ENCODE peak calls at places on chromosomes 3 and 15, in five cellular contexts. R is K562, X is SK-N-SH, M is HCT116, Y is GM12878. Q is an unnamed sample.
A peak's percentile ranks its signal among the peaks of the same experiment; 100 is the strongest.

GRCh38 chr3:43296565-43296964 is 10.2 kb downstream of the SNRK start:
- DNase-seq in X (no peak), R (peak; percentile 37), Y (no peak), M (no peak), Q (no peak)

GRCh38 chr15:39246523-39246922 is 334.4 kb upstream of the THBS1 start:
- DNase-seq in M (no peak), R (no peak), X (no peak), Y (no peak), Q (no peak)

GRCh38 chr15:92078270-92078669 is 224.8 kb downstream of the SLCO3A1 start:
- DNase-seq in M (no peak), R (no peak), Y (no peak), X (no peak), Q (no peak)

GRCh38 chr3:181704421-181705066 is 7.2 kb upstream of the SOX2 start:
- DNase-seq in X (no peak), M (no peak), Y (no peak), R (no peak), Q (no peak)

GRCh38 chr3:159654183-159655134 is 334.2 kb upstream of the IL12A start:
- DNase-seq in Y (no peak), X (no peak), R (no peak), M (no peak), Q (no peak)

GRCh38 chr3:21893250-21893649 is 142.2 kb upstream of the ZNF385D start:
- DNase-seq in M (no peak), Y (no peak), X (no peak), R (no peak), Q (no peak)

GRCh38 chr3:52245322-52246263 is at the start of gene PPM1M:
- DNase-seq in M (no peak), X (peak; percentile 90), R (peak; percentile 18), Y (no peak), Q (peak; percentile 58)

GRCh38 chr3:9074079-9074478 is 110.8 kb upstream of the RAD18 start:
- DNase-seq in R (no peak), Y (no peak), M (no peak), X (no peak), Q (no peak)

GRCh38 chr3:23004971-23005370 is 198.2 kb upstream of the UBE2E2 start:
- DNase-seq in X (no peak), M (no peak), Y (no peak), R (no peak), Q (no peak)

GRCh38 chr15:89129123-89129815 is 41.0 kb downstream of the ABHD2 start:
- DNase-seq in X (peak; percentile 59), Y (no peak), R (peak; percentile 65), M (no peak), Q (peak; percentile 32)

GRCh38 chr3:196653127-196653795 is 13.8 kb downstream of the NRROS start:
- DNase-seq in Y (no peak), X (no peak), M (no peak), R (no peak), Q (peak; percentile 59)

GRCh38 chr3:173045770-173046382 is 95.2 kb downstream of the SPATA16 start:
- DNase-seq in M (no peak), Y (no peak), R (peak; percentile 26), X (no peak), Q (no peak)

GRCh38 chr15:40906947-40907802 is 12.9 kb downstream of the VPS18 start:
- DNase-seq in M (no peak), X (peak; percentile 72), R (peak; percentile 30), Y (no peak), Q (peak; percentile 59)

GRCh38 chr15:25846377-25846776 is 16.8 kb downstream of the ATP10A start:
- DNase-seq in X (no peak), Y (no peak), R (no peak), M (no peak), Q (no peak)

GRCh38 chr15:33067456-33067855 is 127.1 kb downstream of the FMN1 start:
- DNase-seq in M (no peak), R (no peak), X (no peak), Y (no peak), Q (no peak)

GRCh38 chr15:57158589-57158988 is 217.7 kb upstream of the CGNL1 start:
- DNase-seq in X (peak; percentile 9), Y (no peak), R (no peak), M (no peak), Q (peak; percentile 10)

GRCh38 chr15:73818308-73818985 is 54.9 kb upstream of the TBC1D21 start:
- DNase-seq in R (no peak), Y (no peak), X (peak; percentile 81), M (no peak), Q (no peak)

GRCh38 chr3:172273378-172273777 is 174.9 kb downstream of the GHSR start:
- DNase-seq in X (no peak), Y (no peak), R (no peak), M (no peak), Q (no peak)

GRCh38 chr3:4736284-4736861 is 242.9 kb upstream of the BHLHE40 start:
- DNase-seq in M (peak; percentile 44), Y (no peak), X (no peak), R (no peak), Q (no peak)

GRCh38 chr15:100721758-100722550 is 119.6 kb downstream of the ASB7 start:
- DNase-seq in Y (no peak), R (no peak), M (peak; percentile 97), X (no peak), Q (peak; percentile 41)

GRCh38 chr3:8201886-8202285 is 299.7 kb upstream of the LMCD1 start:
- DNase-seq in X (no peak), M (no peak), Y (no peak), R (no peak), Q (no peak)

GRCh38 chr3:14522129-14522691 is 17.9 kb downstream of the GRIP2 start:
- DNase-seq in Y (no peak), M (no peak), R (no peak), X (no peak), Q (no peak)

GRCh38 chr15:71254503-71254902 is 139.2 kb downstream of the THSD4 start:
- DNase-seq in R (no peak), X (no peak), Y (no peak), M (no peak), Q (no peak)

GRCh38 chr3:184630861-184631260 is 69.3 kb downstream of the EPHB3 start:
- DNase-seq in X (no peak), Y (no peak), R (no peak), M (no peak), Q (no peak)

GRCh38 chr3:183884097-183884436 is 613 bp downstream of the PARL start:
- DNase-seq in X (no peak), Y (no peak), M (no peak), R (peak; percentile 20), Q (no peak)

GRCh38 chr3:111769110-111769509 is 90.0 kb upstream of the PHLDB2 start:
- DNase-seq in Y (no peak), X (no peak), R (no peak), M (no peak), Q (no peak)
- TF ChIP-seq JUND in Y (no peak), X (no peak), R (no peak), M (no peak), Q (no peak)

GRCh38 chr15:77533530-77533929 is 99.2 kb downstream of the LINGO1 start:
- DNase-seq in X (no peak), M (no peak), Y (no peak), R (no peak), Q (no peak)

GRCh38 chr15:77537006-77537405 is 95.7 kb downstream of the LINGO1 start:
- DNase-seq in Y (no peak), R (no peak), M (no peak), X (no peak), Q (no peak)

GRCh38 chr15:77538011-77538410 is 94.7 kb downstream of the LINGO1 start:
- DNase-seq in Y (peak; percentile 72), R (no peak), X (no peak), M (no peak), Q (no peak)

GRCh38 chr15:77533986-77534385 is 98.7 kb downstream of the LINGO1 start:
- DNase-seq in R (no peak), Y (no peak), X (no peak), M (no peak), Q (no peak)

GRCh38 chr15:77535845-77536244 is 96.9 kb downstream of the LINGO1 start:
- DNase-seq in R (peak; percentile 32), M (peak; percentile 15), X (no peak), Y (no peak), Q (peak; percentile 55)
- TF ChIP-seq JUND in R (no peak), M (no peak), X (no peak), Y (no peak), Q (no peak)

GRCh38 chr3:129933471-129933870 is 40.0 kb upstream of the TMCC1 start:
- DNase-seq in R (no peak), Y (no peak), M (no peak), X (no peak), Q (no peak)

GRCh38 chr3:129938140-129938930 is 36.2 kb upstream of the TRH start:
- DNase-seq in R (no peak), X (no peak), M (no peak), Y (no peak), Q (no peak)

GRCh38 chr3:129936757-129937156 is 37.8 kb upstream of the TRH start:
- DNase-seq in R (peak; percentile 40), X (no peak), Y (no peak), M (no peak), Q (peak; percentile 95)

GRCh38 chr3:129937717-129938116 is 36.8 kb upstream of the TRH start:
- DNase-seq in Y (no peak), R (no peak), X (no peak), M (no peak), Q (no peak)

DNA sequence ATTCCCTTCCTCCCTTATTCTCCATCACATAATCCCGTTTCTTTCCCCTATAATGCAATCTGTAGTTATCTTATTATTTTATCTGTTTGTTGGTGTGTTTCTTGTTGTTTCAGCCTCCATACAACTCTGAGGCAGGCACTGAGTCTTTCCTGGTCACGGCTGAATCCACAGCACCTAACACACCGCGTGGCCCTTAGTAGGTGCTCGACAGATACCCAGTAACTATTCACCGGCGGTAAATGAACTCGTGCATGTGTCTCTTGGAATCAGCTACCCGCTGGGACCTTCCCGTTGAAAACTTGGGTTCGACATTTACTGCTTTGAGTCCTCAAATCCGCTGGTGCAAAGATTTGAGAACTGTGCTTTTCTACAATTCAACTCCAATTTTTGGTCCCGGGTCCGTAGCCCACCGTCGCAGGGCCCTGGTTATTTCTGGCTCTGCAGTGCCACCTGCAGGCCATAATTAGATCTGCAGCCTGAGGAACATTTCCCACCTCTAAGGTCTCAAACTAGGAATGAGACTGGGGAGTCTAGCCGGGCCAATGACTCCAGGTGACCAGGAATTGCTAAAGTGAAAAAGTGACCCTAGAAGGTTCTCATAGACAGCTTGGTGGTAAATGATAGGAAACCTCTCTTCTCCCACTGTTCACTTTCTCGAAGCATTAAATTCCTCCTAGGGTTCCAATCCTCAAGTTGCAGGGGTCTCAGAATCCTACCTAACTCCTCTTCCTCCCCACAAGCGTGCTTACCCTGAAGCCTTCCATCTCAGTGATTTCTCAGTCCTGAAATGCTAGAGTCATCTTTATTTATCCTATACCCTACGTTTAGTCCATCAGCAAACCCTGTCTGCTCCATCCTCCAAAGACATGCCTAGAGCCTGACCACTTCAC is 40.0 kb upstream of the TRH start:
- DNase-seq in M (peak; percentile 12), R (peak; percentile 48), X (peak; percentile 77), Y (no peak), Q (no peak)
- TF ChIP-seq JUND in M (no peak), R (no peak), X (no peak), Y (no peak), Q (no peak)

GRCh38 chr3:141804778-141805639 is 41.8 kb downstream of the GRK7 start:
- DNase-seq in M (no peak), Y (no peak), R (peak; percentile 90), X (no peak), Q (no peak)
- TF ChIP-seq JUND in M (no peak), Y (no peak), R (peak; percentile 92), X (no peak), Q (no peak)